ENCODE peak calls at places on chromosomes 16 and 17, in six cellular contexts. One of them, this sample, is unnamed.

GRCh38 chr17:81044764-81045589 is 10.0 kb downstream of the BAIAP2 start:
- DNase-seq in tibial nerve: peak
- DNase-seq in HEK293T: no peak
- DNase-seq in left cardiac atrium: peak
- DNase-seq in effector CD4-positive, alpha-beta T cell: no peak
- DNase-seq in AG09309: no peak
- DNase-seq in this sample: no peak

GRCh38 chr16:88785106-88785924 is at the start of gene PIEZO1:
- DNase-seq in tibial nerve: peak
- DNase-seq in HEK293T: peak
- DNase-seq in left cardiac atrium: peak
- DNase-seq in effector CD4-positive, alpha-beta T cell: peak
- DNase-seq in AG09309: no peak
- DNase-seq in this sample: peak

GRCh38 chr17:47253541-47254402 is at the start of gene ITGB3:
- DNase-seq in tibial nerve: peak
- DNase-seq in HEK293T: peak
- DNase-seq in left cardiac atrium: peak
- DNase-seq in effector CD4-positive, alpha-beta T cell: peak
- DNase-seq in AG09309: no peak
- DNase-seq in this sample: peak

GRCh38 chr17:17849863-17850373 is 13.1 kb upstream of the SREBF1 start:
- DNase-seq in tibial nerve: peak
- DNase-seq in HEK293T: peak
- DNase-seq in left cardiac atrium: peak
- DNase-seq in effector CD4-positive, alpha-beta T cell: peak
- DNase-seq in AG09309: no peak
- DNase-seq in this sample: peak

GRCh38 chr16:67672739-67673662 is 6.4 kb downstream of the C16orf86 start:
- DNase-seq in tibial nerve: no peak
- DNase-seq in HEK293T: peak
- DNase-seq in left cardiac atrium: peak
- DNase-seq in effector CD4-positive, alpha-beta T cell: peak
- DNase-seq in AG09309: no peak
- DNase-seq in this sample: peak

GRCh38 chr17:83078378-83079339 is 750 bp upstream of the METRNL start:
- DNase-seq in tibial nerve: no peak
- DNase-seq in HEK293T: peak
- DNase-seq in left cardiac atrium: no peak
- DNase-seq in effector CD4-positive, alpha-beta T cell: no peak
- DNase-seq in AG09309: no peak
- DNase-seq in this sample: no peak

GRCh38 chr17:76432712-76433336 is 20.1 kb downstream of the UBE2O start:
- DNase-seq in tibial nerve: no peak
- DNase-seq in HEK293T: no peak
- DNase-seq in left cardiac atrium: no peak
- DNase-seq in effector CD4-positive, alpha-beta T cell: no peak
- DNase-seq in AG09309: no peak
- DNase-seq in this sample: peak

GRCh38 chr16:69796285-69797118 is 34.4 kb downstream of the WWP2 start:
- DNase-seq in tibial nerve: no peak
- DNase-seq in HEK293T: peak
- DNase-seq in left cardiac atrium: no peak
- DNase-seq in effector CD4-positive, alpha-beta T cell: peak
- DNase-seq in AG09309: peak
- DNase-seq in this sample: peak

GRCh38 chr17:80855196-80855967 is 136.3 kb upstream of the CHMP6 start:
- DNase-seq in tibial nerve: no peak
- DNase-seq in HEK293T: no peak
- DNase-seq in left cardiac atrium: no peak
- DNase-seq in effector CD4-positive, alpha-beta T cell: no peak
- DNase-seq in AG09309: no peak
- DNase-seq in this sample: no peak

GRCh38 chr16:57578521-57579360 is 36.3 kb downstream of the ADGRG5 start:
- DNase-seq in tibial nerve: no peak
- DNase-seq in HEK293T: no peak
- DNase-seq in left cardiac atrium: no peak
- DNase-seq in effector CD4-positive, alpha-beta T cell: no peak
- DNase-seq in AG09309: no peak
- DNase-seq in this sample: no peak

GRCh38 chr17:68089881-68090280 is 54.3 kb downstream of the KPNA2 start:
- DNase-seq in tibial nerve: no peak
- DNase-seq in HEK293T: no peak
- DNase-seq in left cardiac atrium: peak
- DNase-seq in effector CD4-positive, alpha-beta T cell: no peak
- DNase-seq in AG09309: no peak
- DNase-seq in this sample: no peak

GRCh38 chr16:16027728-16028310 is 78.4 kb downstream of the ABCC1 start:
- DNase-seq in tibial nerve: no peak
- DNase-seq in HEK293T: no peak
- DNase-seq in left cardiac atrium: no peak
- DNase-seq in effector CD4-positive, alpha-beta T cell: no peak
- DNase-seq in AG09309: no peak
- DNase-seq in this sample: no peak

GRCh38 chr17:76866774-76867577 is 1.2 kb upstream of the MGAT5B start:
- DNase-seq in tibial nerve: no peak
- DNase-seq in HEK293T: no peak
- DNase-seq in left cardiac atrium: no peak
- DNase-seq in effector CD4-positive, alpha-beta T cell: no peak
- DNase-seq in AG09309: no peak
- DNase-seq in this sample: no peak

GRCh38 chr16:76488065-76488417 is 210.8 kb downstream of the CNTNAP4 start:
- DNase-seq in tibial nerve: no peak
- DNase-seq in HEK293T: no peak
- DNase-seq in left cardiac atrium: no peak
- DNase-seq in effector CD4-positive, alpha-beta T cell: no peak
- DNase-seq in AG09309: no peak
- DNase-seq in this sample: peak

This sample was measured in Karpas-422.